ENCODE peak calls at places on chromosomes 16 and 17, in six cellular contexts. One of them, this sample, is unnamed. For H3K9me3, the result is how much of the 10 kb centered on the place peaks cover.

GRCh38 chr17:39668141-39668924 is at the start of gene PNMT:
- DNase-seq in A673: peak
- DNase-seq in right cardiac atrium: peak
- DNase-seq in left ventricle myocardium inferior: peak
- DNase-seq in neural progenitor cell: peak
- DNase-seq in uterus: no peak
- DNase-seq in this sample: peak

GRCh38 chr17:79620207-79621038 is 9.6 kb upstream of the RBFOX3 start:
- DNase-seq in A673: no peak
- DNase-seq in right cardiac atrium: peak
- DNase-seq in left ventricle myocardium inferior: peak
- DNase-seq in neural progenitor cell: no peak
- DNase-seq in uterus: peak
- DNase-seq in this sample: no peak

GRCh38 chr16:65122974-65123845 is 1.3 kb upstream of the CDH11 start:
- DNase-seq in A673: peak
- DNase-seq in right cardiac atrium: peak
- DNase-seq in left ventricle myocardium inferior: peak
- DNase-seq in neural progenitor cell: peak
- DNase-seq in uterus: peak
- DNase-seq in this sample: peak

GRCh38 chr16:24825696-24826095 is 20.1 kb upstream of the SLC5A11 start:
- DNase-seq in A673: no peak
- DNase-seq in right cardiac atrium: no peak
- DNase-seq in left ventricle myocardium inferior: no peak
- DNase-seq in neural progenitor cell: no peak
- DNase-seq in uterus: no peak
- DNase-seq in this sample: no peak

GRCh38 chr17:72590382-72590781 is 469.6 kb downstream of the SOX9 start:
- DNase-seq in A673: no peak
- DNase-seq in right cardiac atrium: no peak
- DNase-seq in left ventricle myocardium inferior: no peak
- DNase-seq in neural progenitor cell: no peak
- DNase-seq in uterus: no peak
- DNase-seq in this sample: no peak

GRCh38 chr17:81532490-81533287 is 4.5 kb downstream of the FSCN2 start:
- DNase-seq in A673: no peak
- DNase-seq in right cardiac atrium: peak
- DNase-seq in left ventricle myocardium inferior: no peak
- DNase-seq in neural progenitor cell: no peak
- DNase-seq in uterus: no peak
- DNase-seq in this sample: no peak

GRCh38 chr17:43695968-43696865 is 34.5 kb upstream of the MEOX1 start:
- DNase-seq in A673: no peak
- DNase-seq in right cardiac atrium: peak
- DNase-seq in left ventricle myocardium inferior: peak
- DNase-seq in neural progenitor cell: no peak
- DNase-seq in uterus: no peak
- DNase-seq in this sample: no peak

GRCh38 chr16:88851616-88852015 is 5.1 kb downstream of the GALNS start:
- DNase-seq in A673: no peak
- DNase-seq in right cardiac atrium: no peak
- DNase-seq in left ventricle myocardium inferior: no peak
- DNase-seq in neural progenitor cell: no peak
- DNase-seq in uterus: no peak
- DNase-seq in this sample: no peak

GRCh38 chr17:65401581-65401980 is 159.9 kb downstream of the AXIN2 start:
- DNase-seq in A673: no peak
- DNase-seq in right cardiac atrium: no peak
- DNase-seq in left ventricle myocardium inferior: no peak
- DNase-seq in neural progenitor cell: no peak
- DNase-seq in uterus: no peak
- DNase-seq in this sample: no peak

GRCh38 chr16:2474877-2475412 is at the start of gene TBC1D24:
- DNase-seq in A673: peak
- DNase-seq in right cardiac atrium: peak
- DNase-seq in left ventricle myocardium inferior: peak
- DNase-seq in neural progenitor cell: peak
- DNase-seq in uterus: peak
- DNase-seq in this sample: peak

GRCh38 chr17:4908711-4909496 is 6.0 kb upstream of the CHRNE start:
- DNase-seq in A673: peak
- DNase-seq in right cardiac atrium: peak
- DNase-seq in left ventricle myocardium inferior: peak
- DNase-seq in neural progenitor cell: peak
- DNase-seq in uterus: peak
- DNase-seq in this sample: peak

GRCh38 chr16:74521691-74522090 is 85.2 kb downstream of the GLG1 start:
- DNase-seq in A673: peak
- DNase-seq in right cardiac atrium: no peak
- DNase-seq in left ventricle myocardium inferior: no peak
- DNase-seq in neural progenitor cell: no peak
- DNase-seq in uterus: no peak
- DNase-seq in this sample: no peak

GRCh38 chr16:86575754-86576557 is 2.4 kb upstream of the FOXL1 start:
- DNase-seq in A673: peak
- DNase-seq in right cardiac atrium: peak
- DNase-seq in left ventricle myocardium inferior: peak
- DNase-seq in neural progenitor cell: peak
- DNase-seq in uterus: peak
- DNase-seq in this sample: peak

GRCh38 chr17:44971776-44972483 is 3.8 kb upstream of the C1QL1 start:
- DNase-seq in A673: no peak
- DNase-seq in right cardiac atrium: no peak
- DNase-seq in left ventricle myocardium inferior: no peak
- DNase-seq in neural progenitor cell: no peak
- DNase-seq in uterus: no peak
- DNase-seq in this sample: no peak

GRCh38 chr16:89540557-89540956 is 19.9 kb upstream of the RPL13 start:
- DNase-seq in A673: no peak
- DNase-seq in right cardiac atrium: no peak
- DNase-seq in left ventricle myocardium inferior: peak
- DNase-seq in neural progenitor cell: no peak
- DNase-seq in uterus: no peak
- DNase-seq in this sample: no peak

GRCh38 chr17:77654296-77654695 is 304.2 kb upstream of the TNRC6C start:
- DNase-seq in A673: no peak
- DNase-seq in right cardiac atrium: no peak
- DNase-seq in left ventricle myocardium inferior: no peak
- DNase-seq in neural progenitor cell: no peak
- DNase-seq in uterus: no peak
- DNase-seq in this sample: no peak

GRCh38 chr17:17739388-17740066 is 58.3 kb downstream of the RAI1 start:
- DNase-seq in A673: peak
- DNase-seq in right cardiac atrium: peak
- DNase-seq in left ventricle myocardium inferior: no peak
- DNase-seq in neural progenitor cell: peak
- DNase-seq in uterus: peak
- DNase-seq in this sample: no peak

GRCh38 chr17:48915459-48916282 is 7.5 kb downstream of the UBE2Z start:
- DNase-seq in A673: peak
- DNase-seq in right cardiac atrium: no peak
- DNase-seq in left ventricle myocardium inferior: no peak
- DNase-seq in neural progenitor cell: no peak
- DNase-seq in uterus: no peak
- DNase-seq in this sample: peak

GRCh38 chr17:3894188-3894587 is 1.3 kb upstream of the CAMKK1 start:
- DNase-seq in A673: no peak
- DNase-seq in right cardiac atrium: no peak
- DNase-seq in left ventricle myocardium inferior: no peak
- DNase-seq in neural progenitor cell: no peak
- DNase-seq in uterus: no peak
- DNase-seq in this sample: no peak

GRCh38 chr17:39196820-39197331 is 593 bp downstream of the CACNB1 start:
- DNase-seq in A673: no peak
- DNase-seq in right cardiac atrium: peak
- DNase-seq in left ventricle myocardium inferior: no peak
- DNase-seq in neural progenitor cell: peak
- DNase-seq in uterus: no peak
- DNase-seq in this sample: peak

GRCh38 chr16:67430504-67431076 is 331 bp upstream of the HSD11B2 start:
- DNase-seq in A673: peak
- DNase-seq in right cardiac atrium: peak
- DNase-seq in left ventricle myocardium inferior: peak
- DNase-seq in neural progenitor cell: peak
- DNase-seq in uterus: no peak
- DNase-seq in this sample: no peak

GRCh38 chr17:54007855-54008254 is 185.1 kb downstream of the KIF2B start:
- DNase-seq in A673: no peak
- DNase-seq in right cardiac atrium: no peak
- DNase-seq in left ventricle myocardium inferior: no peak
- DNase-seq in neural progenitor cell: no peak
- DNase-seq in uterus: no peak
- DNase-seq in this sample: no peak

DNA sequence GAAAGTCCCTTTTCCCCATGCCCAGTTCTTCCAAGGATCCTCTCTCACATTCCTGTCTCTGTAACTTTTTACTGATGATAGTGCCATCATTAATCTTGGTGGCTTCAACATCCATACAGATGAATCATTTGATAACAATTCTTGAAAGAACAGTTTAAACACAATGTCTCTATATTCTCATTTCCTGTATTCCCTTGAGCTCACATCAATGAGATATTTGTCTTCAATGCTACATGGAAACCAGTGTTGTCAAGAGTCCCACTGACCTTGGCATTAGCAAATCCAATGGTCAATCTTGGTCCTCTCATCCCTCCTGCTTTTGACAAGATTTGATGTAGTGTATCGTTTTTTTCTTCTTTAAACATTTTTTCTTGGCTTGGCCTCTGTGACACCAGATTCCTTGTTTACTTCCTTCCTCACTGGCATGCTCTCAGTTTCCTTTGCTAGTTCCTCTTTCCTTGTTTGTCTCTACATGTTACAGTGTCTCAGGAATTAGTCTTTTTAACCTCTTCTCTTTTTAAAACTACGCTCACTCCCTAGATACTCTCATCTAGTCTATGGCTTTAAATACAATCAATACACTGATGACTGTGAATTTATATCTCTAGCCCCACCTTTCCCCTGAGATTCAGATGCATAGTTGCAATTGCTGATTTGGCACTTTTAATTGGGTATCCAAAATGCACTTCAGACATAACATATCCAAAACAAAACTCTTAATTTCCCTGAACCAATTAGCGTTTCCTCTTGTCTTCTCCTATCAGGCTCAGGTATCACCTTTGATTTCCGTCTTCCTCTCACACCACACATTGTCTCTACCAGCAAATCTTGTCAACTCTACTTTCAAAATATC is 134.0 kb downstream of the MYO1D start:
- DNase-seq in A673: no peak
- DNase-seq in right cardiac atrium: no peak
- DNase-seq in left ventricle myocardium inferior: no peak
- DNase-seq in neural progenitor cell: no peak
- DNase-seq in uterus: no peak
- DNase-seq in this sample: no peak
- H3K9me3 ChIP-seq in A673: under half
- H3K9me3 ChIP-seq in right cardiac atrium: under half
- H3K9me3 ChIP-seq in left ventricle myocardium inferior: under half
- H3K9me3 ChIP-seq in neural progenitor cell: under half
- H3K9me3 ChIP-seq in uterus: under half
- H3K9me3 ChIP-seq in this sample: under half

DNA sequence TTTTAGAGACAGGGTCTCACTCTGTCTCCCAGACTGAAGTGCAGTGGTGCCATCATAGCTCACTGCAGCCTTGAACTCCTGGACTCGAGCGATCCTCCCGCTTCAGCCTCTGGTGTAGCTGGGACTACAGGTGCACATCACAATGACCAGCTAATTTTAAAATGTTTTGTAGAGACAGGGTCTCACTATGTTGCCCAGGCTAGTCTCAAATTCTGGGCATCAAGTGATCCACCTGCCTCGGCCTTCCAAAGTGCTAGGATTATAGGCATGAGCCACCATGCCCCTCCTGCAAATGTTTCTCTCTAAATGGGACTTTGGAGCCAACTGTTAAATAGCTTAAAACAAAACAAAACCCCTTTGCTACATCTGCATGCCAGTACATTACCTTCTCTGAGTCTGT is 82.2 kb upstream of the BRD7 start:
- DNase-seq in A673: no peak
- DNase-seq in right cardiac atrium: no peak
- DNase-seq in left ventricle myocardium inferior: no peak
- DNase-seq in neural progenitor cell: no peak
- DNase-seq in uterus: no peak
- DNase-seq in this sample: no peak
- H3K27ac ChIP-seq in A673: no peak
- H3K27ac ChIP-seq in right cardiac atrium: no peak
- H3K27ac ChIP-seq in left ventricle myocardium inferior: no peak
- H3K27ac ChIP-seq in neural progenitor cell: no peak
- H3K27ac ChIP-seq in uterus: no peak
- H3K27ac ChIP-seq in this sample: no peak

GRCh38 chr17:63496663-63497400 is 20.0 kb downstream of the ACE start:
- DNase-seq in A673: no peak
- DNase-seq in right cardiac atrium: no peak
- DNase-seq in left ventricle myocardium inferior: no peak
- DNase-seq in neural progenitor cell: no peak
- DNase-seq in uterus: no peak
- DNase-seq in this sample: no peak

GRCh38 chr17:63495471-63495870 is 18.6 kb downstream of the ACE start:
- DNase-seq in A673: no peak
- DNase-seq in right cardiac atrium: peak
- DNase-seq in left ventricle myocardium inferior: no peak
- DNase-seq in neural progenitor cell: no peak
- DNase-seq in uterus: no peak
- DNase-seq in this sample: no peak

GRCh38 chr17:63497708-63498483 is 21.0 kb downstream of the ACE start:
- DNase-seq in A673: peak
- DNase-seq in right cardiac atrium: no peak
- DNase-seq in left ventricle myocardium inferior: no peak
- DNase-seq in neural progenitor cell: peak
- DNase-seq in uterus: no peak
- DNase-seq in this sample: no peak

GRCh38 chr17:63494300-63494928 is 17.6 kb downstream of the ACE start:
- DNase-seq in A673: no peak
- DNase-seq in right cardiac atrium: no peak
- DNase-seq in left ventricle myocardium inferior: no peak
- DNase-seq in neural progenitor cell: no peak
- DNase-seq in uterus: no peak
- DNase-seq in this sample: no peak

DNA sequence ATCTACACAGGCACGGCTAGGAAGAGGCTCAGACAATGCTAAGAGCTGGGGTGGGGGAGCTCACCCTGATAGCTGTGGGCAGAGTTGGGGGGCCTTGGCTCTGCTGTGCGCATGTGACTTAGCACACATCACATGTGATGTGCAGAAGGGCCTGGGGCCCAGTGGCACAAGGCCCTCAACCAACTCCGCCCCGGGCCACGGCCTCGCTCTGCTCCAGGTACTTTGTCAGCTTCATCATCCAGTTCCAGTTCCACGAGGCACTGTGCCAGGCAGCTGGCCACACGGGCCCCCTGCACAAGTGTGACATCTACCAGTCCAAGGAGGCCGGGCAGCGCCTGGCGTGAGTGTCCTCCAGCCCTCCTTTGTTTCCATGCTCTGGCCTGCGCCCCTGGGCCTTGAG is 19.3 kb downstream of the ACE start:
- DNase-seq in A673: no peak
- DNase-seq in right cardiac atrium: peak
- DNase-seq in left ventricle myocardium inferior: no peak
- DNase-seq in neural progenitor cell: no peak
- DNase-seq in uterus: no peak
- DNase-seq in this sample: no peak
- H3K9me3 ChIP-seq in A673: under half
- H3K9me3 ChIP-seq in right cardiac atrium: under half
- H3K9me3 ChIP-seq in left ventricle myocardium inferior: under half
- H3K9me3 ChIP-seq in neural progenitor cell: under half
- H3K9me3 ChIP-seq in uterus: under half
- H3K9me3 ChIP-seq in this sample: under half

GRCh38 chr16:46690281-46691178 is 1.1 kb downstream of the ORC6 start:
- DNase-seq in A673: no peak
- DNase-seq in right cardiac atrium: no peak
- DNase-seq in left ventricle myocardium inferior: no peak
- DNase-seq in neural progenitor cell: peak
- DNase-seq in uterus: no peak
- DNase-seq in this sample: no peak
- H3K27ac ChIP-seq in A673: peak
- H3K27ac ChIP-seq in right cardiac atrium: peak
- H3K27ac ChIP-seq in left ventricle myocardium inferior: peak
- H3K27ac ChIP-seq in neural progenitor cell: no peak
- H3K27ac ChIP-seq in uterus: no peak
- H3K27ac ChIP-seq in this sample: peak